ENCODE peak calls at places on chromosome 1, in six cellular contexts. Q is lower leg skin, M is WERI-Rb-1, S is mesenchymal stem cell, E is neural progenitor cell, H is GM18507. W is an unnamed sample.

GRCh38 chr1:115656461-115657077 is 14.8 kb downstream of the VANGL1 start:
- DNase-seq in M (no peak), Q (no peak), E (no peak), H (no peak), S (no peak), W (no peak)

GRCh38 chr1:111739984-111740765 is 980 bp upstream of the INKA2 start:
- DNase-seq in S (peak), E (peak), Q (peak), M (peak), H (no peak), W (peak)

GRCh38 chr1:24867064-24867870 is 62.8 kb downstream of the RUNX3 start:
- DNase-seq in S (no peak), H (no peak), E (no peak), Q (peak), M (no peak), W (no peak)

GRCh38 chr1:111758373-111758772 is 2.7 kb downstream of the DDX20 start:
- DNase-seq in H (no peak), E (peak), S (peak), M (no peak), Q (no peak), W (no peak)

GRCh38 chr1:227343201-227343600 is 24.9 kb upstream of the CDC42BPA start:
- DNase-seq in E (no peak), Q (no peak), S (no peak), H (no peak), M (no peak), W (no peak)

GRCh38 chr1:118254483-118254882 is 69.5 kb upstream of the SPAG17 start:
- DNase-seq in S (no peak), H (no peak), Q (no peak), E (no peak), M (no peak), W (no peak)

GRCh38 chr1:174068000-174068399 is 45.8 kb upstream of the RC3H1 start:
- DNase-seq in H (no peak), E (no peak), M (no peak), S (no peak), Q (no peak), W (no peak)

GRCh38 chr1:107889524-107889923 is 75.5 kb downstream of the VAV3 start:
- DNase-seq in E (no peak), Q (no peak), H (no peak), M (no peak), S (no peak), W (no peak)

GRCh38 chr1:62235576-62235975 is 40.9 kb downstream of the L1TD1 start:
- DNase-seq in S (no peak), H (no peak), E (no peak), M (no peak), Q (no peak), W (no peak)